ENCODE peak calls at places on chromosomes 11 and 22, in four cellular contexts. C is psoas muscle, L is NCI-H510A treated with DMSO at 0.1 percent for 48 hours, E is pulmonary artery endothelial cell. P is an unnamed sample.

GRCh38 chr11:1608363-1608762 is at the start of gene KRTAP5-3:
- DNase-seq in E (no peak), L (peak), C (no peak), P (no peak)

GRCh38 chr11:95682552-95682951 is 107.0 kb downstream of the FAM76B start:
- DNase-seq in C (no peak), E (peak), L (no peak), P (no peak)

GRCh38 chr22:50686794-50687193 is 14.2 kb downstream of the SHANK3 start:
- DNase-seq in E (no peak), C (no peak), L (no peak), P (no peak)

GRCh38 chr11:13098067-13098466 is 89.0 kb downstream of the RASSF10 start:
- DNase-seq in E (no peak), L (no peak), C (no peak), P (no peak)

GRCh38 chr22:46625843-46626349 is 5.7 kb downstream of the GRAMD4 start:
- DNase-seq in C (no peak), L (no peak), E (no peak), P (no peak)

GRCh38 chr11:33040127-33040861 is 922 bp downstream of the TCP11L1 start:
- DNase-seq in L (peak), C (no peak), E (no peak), P (no peak)

GRCh38 chr11:129640671-129641070 is 175.0 kb upstream of the TMEM45B start:
- DNase-seq in C (no peak), E (no peak), L (no peak), P (no peak)

GRCh38 chr11:11993814-11994213 is 14.6 kb downstream of the DKK3 start:
- DNase-seq in C (no peak), L (no peak), E (no peak), P (peak)

GRCh38 chr22:36445158-36445668 is 36.2 kb downstream of the TXN2 start:
- DNase-seq in L (no peak), C (peak), E (no peak), P (peak)

GRCh38 chr11:124170801-124171586 is 12.2 kb upstream of the OR10D3 start:
- DNase-seq in C (no peak), E (no peak), L (peak), P (no peak)

GRCh38 chr11:47788181-47788580 is 21.0 kb upstream of the FNBP4 start:
- DNase-seq in E (no peak), C (no peak), L (no peak), P (no peak)

GRCh38 chr11:72591785-72592490 is 82.3 kb downstream of the PDE2A start:
- DNase-seq in E (no peak), C (no peak), L (peak), P (no peak)

P was measured in adrenal gland.